ENCODE peak calls at places on chromosomes 4 and X, in six cellular contexts. One of them, this sample, is unnamed.

GRCh38 chr4:152605641-152606304 is 69.9 kb upstream of the FBXW7 start:
- DNase-seq in GM12865: no peak
- DNase-seq in hepatocyte: peak; percentile 28
- DNase-seq in retinal pigment epithelial cell: no peak
- DNase-seq in fibroblast of pulmonary artery: peak; percentile 51
- DNase-seq in foreskin keratinocyte: no peak
- DNase-seq in this sample: no peak

GRCh38 chrX:49100704-49101628 is 21.3 kb upstream of the WDR45 start:
- DNase-seq in hepatocyte: peak; percentile 93
- DNase-seq in GM12865: peak; percentile 96
- DNase-seq in foreskin keratinocyte: peak; percentile 62
- DNase-seq in fibroblast of pulmonary artery: peak; percentile 93
- DNase-seq in retinal pigment epithelial cell: peak; percentile 71
- DNase-seq in this sample: peak; percentile 96

GRCh38 chrX:69063486-69063885 is 101.8 kb downstream of the PJA1 start:
- DNase-seq in GM12865: no peak
- DNase-seq in foreskin keratinocyte: no peak
- DNase-seq in fibroblast of pulmonary artery: no peak
- DNase-seq in retinal pigment epithelial cell: no peak
- DNase-seq in hepatocyte: no peak
- DNase-seq in this sample: no peak

GRCh38 chrX:101395789-101396188 is 5.0 kb downstream of the RPL36A start:
- DNase-seq in GM12865: no peak
- DNase-seq in fibroblast of pulmonary artery: no peak
- DNase-seq in retinal pigment epithelial cell: no peak
- DNase-seq in foreskin keratinocyte: no peak
- DNase-seq in hepatocyte: no peak
- DNase-seq in this sample: no peak

GRCh38 chr4:172147702-172148101 is 334.5 kb downstream of the GALNTL6 start:
- DNase-seq in GM12865: no peak
- DNase-seq in retinal pigment epithelial cell: peak; percentile 34
- DNase-seq in hepatocyte: no peak
- DNase-seq in fibroblast of pulmonary artery: peak; percentile 14
- DNase-seq in foreskin keratinocyte: no peak
- DNase-seq in this sample: no peak

GRCh38 chr4:99117876-99118693 is 26.0 kb downstream of the ADH4 start:
- DNase-seq in fibroblast of pulmonary artery: peak; percentile 55
- DNase-seq in hepatocyte: peak; percentile 22
- DNase-seq in GM12865: peak; percentile 2
- DNase-seq in retinal pigment epithelial cell: no peak
- DNase-seq in foreskin keratinocyte: no peak
- DNase-seq in this sample: no peak

GRCh38 chr4:2570551-2571222 is 34.2 kb downstream of the FAM193A start:
- DNase-seq in GM12865: no peak
- DNase-seq in retinal pigment epithelial cell: no peak
- DNase-seq in fibroblast of pulmonary artery: no peak
- DNase-seq in hepatocyte: no peak
- DNase-seq in foreskin keratinocyte: no peak
- DNase-seq in this sample: no peak

GRCh38 chrX:115560211-115560977 is 580 bp upstream of the PLS3 start:
- DNase-seq in fibroblast of pulmonary artery: peak; percentile 69
- DNase-seq in GM12865: no peak
- DNase-seq in foreskin keratinocyte: peak; percentile 90
- DNase-seq in hepatocyte: peak; percentile 79
- DNase-seq in retinal pigment epithelial cell: peak; percentile 75
- DNase-seq in this sample: no peak

GRCh38 chr4:7795983-7796382 is 143.7 kb downstream of the AFAP1 start:
- DNase-seq in retinal pigment epithelial cell: no peak
- DNase-seq in foreskin keratinocyte: no peak
- DNase-seq in GM12865: no peak
- DNase-seq in fibroblast of pulmonary artery: no peak
- DNase-seq in hepatocyte: no peak
- DNase-seq in this sample: no peak

GRCh38 chr4:89784686-89785227 is 52.2 kb downstream of the SNCA start:
- DNase-seq in hepatocyte: no peak
- DNase-seq in retinal pigment epithelial cell: no peak
- DNase-seq in foreskin keratinocyte: no peak
- DNase-seq in fibroblast of pulmonary artery: peak; percentile 71
- DNase-seq in GM12865: no peak
- DNase-seq in this sample: no peak

GRCh38 chr4:113368056-113368455 is 318.6 kb downstream of the ANK2 start:
- DNase-seq in retinal pigment epithelial cell: no peak
- DNase-seq in GM12865: no peak
- DNase-seq in fibroblast of pulmonary artery: no peak
- DNase-seq in foreskin keratinocyte: no peak
- DNase-seq in hepatocyte: no peak
- DNase-seq in this sample: no peak

GRCh38 chr4:158346576-158346975 is 136.3 kb downstream of the TMEM144 start:
- DNase-seq in GM12865: no peak
- DNase-seq in hepatocyte: no peak
- DNase-seq in foreskin keratinocyte: no peak
- DNase-seq in retinal pigment epithelial cell: no peak
- DNase-seq in fibroblast of pulmonary artery: no peak
- DNase-seq in this sample: no peak

GRCh38 chr4:181147421-181147951 is 1095.7 kb upstream of the TENM3 start:
- DNase-seq in GM12865: no peak
- DNase-seq in hepatocyte: no peak
- DNase-seq in foreskin keratinocyte: no peak
- DNase-seq in retinal pigment epithelial cell: no peak
- DNase-seq in fibroblast of pulmonary artery: no peak
- DNase-seq in this sample: no peak

GRCh38 chr4:171928336-171928735 is 115.1 kb downstream of the GALNTL6 start:
- DNase-seq in fibroblast of pulmonary artery: no peak
- DNase-seq in GM12865: no peak
- DNase-seq in foreskin keratinocyte: no peak
- DNase-seq in hepatocyte: no peak
- DNase-seq in retinal pigment epithelial cell: no peak
- DNase-seq in this sample: no peak

GRCh38 chr4:48642421-48643144 is 137.5 kb downstream of the FRYL start:
- DNase-seq in fibroblast of pulmonary artery: peak; percentile 50
- DNase-seq in foreskin keratinocyte: no peak
- DNase-seq in GM12865: no peak
- DNase-seq in retinal pigment epithelial cell: no peak
- DNase-seq in hepatocyte: no peak
- DNase-seq in this sample: no peak

GRCh38 chrX:69238153-69238959 is 73.1 kb upstream of the PJA1 start:
- DNase-seq in GM12865: no peak
- DNase-seq in fibroblast of pulmonary artery: no peak
- DNase-seq in retinal pigment epithelial cell: no peak
- DNase-seq in foreskin keratinocyte: no peak
- DNase-seq in hepatocyte: no peak
- DNase-seq in this sample: no peak

GRCh38 chr4:111695677-111696076 is 449.6 kb upstream of the FAM241A start:
- DNase-seq in retinal pigment epithelial cell: no peak
- DNase-seq in GM12865: no peak
- DNase-seq in hepatocyte: no peak
- DNase-seq in foreskin keratinocyte: no peak
- DNase-seq in fibroblast of pulmonary artery: no peak
- DNase-seq in this sample: no peak

GRCh38 chrX:13169688-13170087 is 125.3 kb upstream of the FAM9C start:
- DNase-seq in retinal pigment epithelial cell: no peak
- DNase-seq in hepatocyte: no peak
- DNase-seq in foreskin keratinocyte: no peak
- DNase-seq in GM12865: no peak
- DNase-seq in fibroblast of pulmonary artery: no peak
- DNase-seq in this sample: no peak
- TF ChIP-seq CTCF in retinal pigment epithelial cell: no peak
- TF ChIP-seq CTCF in hepatocyte: no peak
- TF ChIP-seq CTCF in foreskin keratinocyte: no peak
- TF ChIP-seq CTCF in GM12865: no peak
- TF ChIP-seq CTCF in fibroblast of pulmonary artery: no peak
- TF ChIP-seq CTCF in this sample: no peak

GRCh38 chr4:170026253-170026991 is at the start of gene MFAP3L:
- DNase-seq in fibroblast of pulmonary artery: peak; percentile 90
- DNase-seq in hepatocyte: peak; percentile 96
- DNase-seq in retinal pigment epithelial cell: peak; percentile 63
- DNase-seq in foreskin keratinocyte: peak; percentile 54
- DNase-seq in GM12865: peak; percentile 90
- DNase-seq in this sample: peak; percentile 95
- TF ChIP-seq CTCF in fibroblast of pulmonary artery: no peak
- TF ChIP-seq CTCF in hepatocyte: no peak
- TF ChIP-seq CTCF in retinal pigment epithelial cell: no peak
- TF ChIP-seq CTCF in foreskin keratinocyte: peak; percentile 54
- TF ChIP-seq CTCF in GM12865: no peak
- TF ChIP-seq CTCF in this sample: peak; percentile 43

DNA sequence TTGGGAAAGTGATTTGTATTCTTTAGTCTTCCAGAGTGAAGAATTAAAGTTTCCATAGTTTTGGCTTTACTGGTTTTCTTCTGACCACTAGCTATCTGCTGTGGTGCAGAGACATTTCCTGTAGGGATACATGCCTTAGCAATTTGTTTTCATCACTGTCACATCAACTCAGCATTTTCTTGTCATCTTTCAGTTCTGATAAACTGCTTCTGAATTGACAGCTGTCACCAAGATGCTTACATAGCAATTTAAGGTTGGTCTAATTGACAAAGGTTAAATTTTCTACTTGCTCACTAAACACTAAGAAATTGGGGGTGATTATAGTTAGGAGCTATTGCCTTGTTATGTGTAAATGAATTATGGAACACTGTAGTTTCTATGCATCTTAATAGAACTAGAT is 232.5 kb downstream of the TEX13A start:
- DNase-seq in foreskin keratinocyte: no peak
- DNase-seq in GM12865: no peak
- DNase-seq in retinal pigment epithelial cell: no peak
- DNase-seq in hepatocyte: no peak
- DNase-seq in fibroblast of pulmonary artery: no peak
- DNase-seq in this sample: no peak
- TF ChIP-seq CTCF in foreskin keratinocyte: no peak
- TF ChIP-seq CTCF in GM12865: no peak
- TF ChIP-seq CTCF in retinal pigment epithelial cell: no peak
- TF ChIP-seq CTCF in hepatocyte: no peak
- TF ChIP-seq CTCF in fibroblast of pulmonary artery: no peak
- TF ChIP-seq CTCF in this sample: no peak

GRCh38 chr4:143773998-143774898 is 73.8 kb upstream of the FREM3 start:
- DNase-seq in GM12865: peak; percentile 78
- DNase-seq in hepatocyte: peak; percentile 77
- DNase-seq in retinal pigment epithelial cell: no peak
- DNase-seq in fibroblast of pulmonary artery: peak; percentile 67
- DNase-seq in foreskin keratinocyte: peak; percentile 26
- DNase-seq in this sample: no peak
- TF ChIP-seq CTCF in GM12865: peak; percentile 80
- TF ChIP-seq CTCF in hepatocyte: peak; percentile 64
- TF ChIP-seq CTCF in retinal pigment epithelial cell: peak; percentile 72
- TF ChIP-seq CTCF in fibroblast of pulmonary artery: peak; percentile 84
- TF ChIP-seq CTCF in foreskin keratinocyte: peak; percentile 71
- TF ChIP-seq CTCF in this sample: peak; percentile 81

DNA sequence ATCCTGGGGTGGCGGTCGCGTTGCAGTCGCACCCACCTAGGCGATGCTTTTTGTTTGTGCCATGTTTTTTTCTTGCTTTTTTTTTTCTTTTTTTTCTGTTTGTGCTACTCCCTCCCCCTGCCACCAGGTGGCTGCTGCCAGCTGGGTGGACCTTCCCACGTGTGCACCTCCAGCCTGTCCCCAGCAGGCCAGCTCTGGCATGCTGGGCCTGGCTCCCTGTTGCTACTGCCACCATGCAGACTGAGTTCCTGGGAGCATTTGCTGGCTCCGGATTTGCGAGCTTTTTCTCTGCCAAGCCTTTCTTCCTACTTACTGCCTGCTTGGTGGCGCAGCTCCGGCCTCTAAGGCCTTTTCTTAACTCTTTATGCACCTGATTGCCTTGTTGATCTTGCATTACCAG is 161.2 kb upstream of the WDFY3 start:
- DNase-seq in foreskin keratinocyte: no peak
- DNase-seq in fibroblast of pulmonary artery: peak; percentile 49
- DNase-seq in retinal pigment epithelial cell: peak; percentile 21
- DNase-seq in hepatocyte: peak; percentile 36
- DNase-seq in GM12865: peak; percentile 46
- DNase-seq in this sample: peak; percentile 44
- TF ChIP-seq CTCF in foreskin keratinocyte: peak; percentile 65
- TF ChIP-seq CTCF in fibroblast of pulmonary artery: peak; percentile 56
- TF ChIP-seq CTCF in retinal pigment epithelial cell: peak; percentile 76
- TF ChIP-seq CTCF in hepatocyte: peak; percentile 41
- TF ChIP-seq CTCF in GM12865: peak; percentile 55
- TF ChIP-seq CTCF in this sample: peak; percentile 63